ENCODE peak calls at places on chromosome 4, in four cellular contexts. S, U, X and Z are unnamed samples.

GRCh38 chr4:153645183-153645582 is 38.9 kb upstream of the TLR2 start:
- DNase-seq in S (no peak), U (no peak), X (no peak), Z (no peak)

GRCh38 chr4:52843958-52844357 is 18.2 kb upstream of the RASL11B start:
- DNase-seq in X (no peak), U (no peak), S (no peak), Z (no peak)

GRCh38 chr4:83125738-83126141 is 11.2 kb upstream of the PLAC8 start:
- DNase-seq in X (no peak), U (no peak), S (no peak), Z (peak; percentile 30)

GRCh38 chr4:32830160-32830559 is 2110.0 kb downstream of the PCDH7 start:
- DNase-seq in X (no peak), S (no peak), U (no peak), Z (no peak)

GRCh38 chr4:8241211-8241779 is 28.3 kb upstream of the HTRA3 start:
- DNase-seq in S (no peak), U (no peak), X (no peak), Z (no peak)

GRCh38 chr4:138576684-138577083 is 334.5 kb upstream of the SLC7A11 start:
- DNase-seq in U (peak; percentile 80), X (no peak), S (no peak), Z (peak; percentile 64)

GRCh38 chr4:145709843-145710242 is 29.9 kb downstream of the C4orf51 start:
- DNase-seq in X (no peak), U (peak; percentile 67), S (no peak), Z (peak; percentile 93)

GRCh38 chr4:105415281-105415744 is 58.5 kb downstream of the PPA2 start:
- DNase-seq in U (no peak), X (no peak), S (no peak), Z (no peak)

GRCh38 chr4:169861592-169861991 is 103.8 kb upstream of the HPF1 start:
- DNase-seq in S (no peak), X (no peak), U (no peak), Z (peak; percentile 13)

GRCh38 chr4:74794341-74794801 is at the start of gene BTC:
- DNase-seq in X (peak; percentile 61), U (peak; percentile 4), S (peak; percentile 54), Z (peak; percentile 71)

GRCh38 chr4:123315617-123316016 is 81.0 kb upstream of the SPRY1 start:
- DNase-seq in S (no peak), X (no peak), U (no peak), Z (peak; percentile 78)

GRCh38 chr4:124415206-124415605 is 297.3 kb downstream of the ANKRD50 start:
- DNase-seq in S (no peak), U (peak; percentile 55), X (no peak), Z (peak; percentile 8)

GRCh38 chr4:176321589-176321988 is 1.8 kb downstream of the SPCS3 start:
- DNase-seq in U (no peak), X (no peak), S (no peak), Z (no peak)

GRCh38 chr4:10093273-10093621 is 23.4 kb downstream of the WDR1 start:
- DNase-seq in U (no peak), S (no peak), X (no peak), Z (no peak)

GRCh38 chr4:53189011-53189410 is 176.8 kb downstream of the SCFD2 start:
- DNase-seq in U (peak; percentile 71), X (no peak), S (no peak), Z (no peak)

GRCh38 chr4:15897577-15897976 is 41.0 kb downstream of the FGFBP1 start:
- DNase-seq in S (no peak), U (no peak), X (no peak), Z (peak; percentile 65)

GRCh38 chr4:77344001-77344400 is 187.0 kb downstream of the CCNG2 start:
- DNase-seq in X (no peak), U (no peak), S (no peak), Z (no peak)

GRCh38 chr4:144709159-144709558 is 63.2 kb downstream of the HHIP start:
- DNase-seq in U (peak; percentile 70), S (no peak), X (no peak), Z (peak; percentile 65)

GRCh38 chr4:5980436-5981155 is 37.6 kb downstream of the C4orf50 start:
- DNase-seq in S (no peak), X (no peak), U (no peak), Z (no peak)

GRCh38 chr4:150510176-150510875 is 71.6 kb upstream of the MAB21L2 start:
- DNase-seq in X (no peak), S (no peak), U (peak; percentile 92), Z (peak; percentile 65)

GRCh38 chr4:116501954-116502353 is 583.4 kb downstream of the TRAM1L1 start:
- DNase-seq in S (no peak), U (no peak), X (no peak), Z (no peak)

GRCh38 chr4:48939785-48940184 is 33.2 kb upstream of the OCIAD2 start:
- DNase-seq in S (no peak), U (peak; percentile 88), X (no peak), Z (peak; percentile 92)

GRCh38 chr4:141134051-141134450 is 782 bp upstream of the RNF150 start:
- DNase-seq in S (no peak), X (no peak), U (peak; percentile 13), Z (no peak)

GRCh38 chr4:81472249-81473085 is 760 bp upstream of the RASGEF1B start:
- DNase-seq in S (no peak), X (no peak), U (peak; percentile 63), Z (no peak)

GRCh38 chr4:84647307-84647884 is 64.5 kb downstream of the CDS1 start:
- DNase-seq in S (no peak), X (no peak), U (peak; percentile 84), Z (no peak)

GRCh38 chr4:27684501-27685077 is 823.9 kb downstream of the STIM2 start:
- DNase-seq in S (peak; percentile 35), U (peak; percentile 71), X (peak; percentile 52), Z (peak; percentile 71)

GRCh38 chr4:123284166-123284565 is 112.4 kb upstream of the SPRY1 start:
- DNase-seq in U (no peak), S (no peak), X (no peak), Z (no peak)

GRCh38 chr4:10086506-10087120 is 30.0 kb downstream of the WDR1 start:
- DNase-seq in S (peak; percentile 27), X (peak; percentile 45), U (no peak), Z (no peak)

GRCh38 chr4:157854819-157855218 is 318.0 kb downstream of the GASK1B start:
- DNase-seq in U (no peak), X (no peak), S (no peak), Z (no peak)
- H3K4me3 ChIP-seq in U (no peak overlapping the region), X (no peak overlapping the region), S (no peak overlapping the region), Z (no peak overlapping the region)

GRCh38 chr4:159177265-159178146 is 74.6 kb downstream of the RAPGEF2 start:
- DNase-seq in U (no peak), S (no peak), X (no peak), Z (no peak)

GRCh38 chr4:159178147-159178541 is 75.3 kb downstream of the RAPGEF2 start:
- DNase-seq in X (no peak), U (peak; percentile 72), S (no peak), Z (no peak)

GRCh38 chr4:159174645-159175147 is 71.8 kb downstream of the RAPGEF2 start:
- DNase-seq in X (no peak), U (no peak), S (no peak), Z (no peak)

GRCh38 chr4:159175165-159175988 is 72.5 kb downstream of the RAPGEF2 start:
- DNase-seq in U (peak; percentile 96), S (peak; percentile 59), X (no peak), Z (peak; percentile 89)

DNA sequence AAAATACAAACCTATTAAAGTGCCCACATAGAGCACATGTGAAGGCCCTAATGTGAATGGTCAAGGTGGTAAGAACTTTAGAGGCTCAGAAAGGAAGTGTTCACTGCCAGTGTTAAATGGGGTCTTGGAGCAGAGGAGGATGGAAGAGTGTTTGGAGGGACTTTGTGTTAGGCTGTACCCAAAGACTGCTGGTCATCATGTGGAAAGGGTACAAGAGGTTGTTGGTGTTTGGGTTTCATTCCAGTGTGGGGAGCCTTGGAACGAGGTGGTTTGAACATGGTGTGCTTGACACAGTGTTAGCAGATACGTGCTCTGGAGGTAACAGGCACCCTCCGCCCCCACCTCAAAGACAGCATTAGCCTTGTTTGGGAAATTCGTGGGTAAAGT is 73.1 kb downstream of the RAPGEF2 start:
- DNase-seq in U (no peak), X (no peak), S (no peak), Z (no peak)
- H3K4me3 ChIP-seq in U (peak overlapping the region; percentile 13), X (peak overlapping the region; percentile 36), S (no peak overlapping the region), Z (peak overlapping the region; percentile 66)

GRCh38 chr4:164872481-164872880 is 4.5 kb upstream of the APELA start:
- DNase-seq in X (no peak), S (no peak), U (no peak), Z (no peak)

GRCh38 chr4:164880489-164881262 is 3.7 kb downstream of the APELA start:
- DNase-seq in S (no peak), U (no peak), X (no peak), Z (no peak)

GRCh38 chr4:164874791-164875190 is 2.2 kb upstream of the APELA start:
- DNase-seq in U (no peak), X (no peak), S (no peak), Z (peak; percentile 28)

GRCh38 chr4:164871673-164872072 is 5.3 kb upstream of the APELA start:
- DNase-seq in X (no peak), U (no peak), S (no peak), Z (no peak)

GRCh38 chr4:164876680-164877324 is at the start of gene APELA:
- DNase-seq in S (no peak), X (no peak), U (no peak), Z (peak; percentile 6)
- H3K4me3 ChIP-seq in S (no peak within 1 kb of the TSS), X (peak within 1 kb of the TSS; percentile 24), U (no peak within 1 kb of the TSS), Z (no peak within 1 kb of the TSS)

DNA sequence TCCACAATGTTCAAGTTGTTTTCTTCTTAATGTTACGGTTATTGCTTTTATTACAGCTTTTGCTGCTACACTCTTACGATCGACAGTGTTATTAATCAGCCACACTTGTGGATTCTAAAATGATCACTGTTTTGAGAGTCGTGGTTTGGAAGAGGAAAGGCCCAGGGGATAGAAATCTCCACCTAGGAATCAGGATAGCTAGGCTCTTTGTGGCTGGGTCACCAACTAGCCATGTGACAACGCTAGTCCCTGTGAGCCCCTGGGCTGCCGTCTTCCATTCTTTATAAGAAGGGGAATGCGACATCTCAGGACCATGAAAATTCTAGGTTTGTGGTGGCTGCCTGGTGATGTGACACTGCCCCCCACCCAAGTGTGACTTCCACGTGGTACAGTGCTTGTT is 380 bp downstream of the SLC34A2 start:
- DNase-seq in X (no peak), U (no peak), S (peak; percentile 4), Z (no peak)
- H3K4me3 ChIP-seq in X (peak overlapping the region; percentile 62), U (no peak overlapping the region), S (peak overlapping the region; percentile 35), Z (no peak overlapping the region)